ENCODE peak calls at places on chromosomes 3 and 15, in ten cellular contexts. One of them, this sample, is unnamed.

GRCh38 chr3:188335656-188336055 is 181.7 kb downstream of the LPP start:
- DNase-seq in fibroblast of lung: no peak
- DNase-seq in endothelial cell: no peak
- DNase-seq in kidney: no peak
- DNase-seq in A673: peak; percentile 66
- DNase-seq in fibroblast of pulmonary artery: no peak
- DNase-seq in psoas muscle: no peak
- DNase-seq in body of pancreas: no peak
- DNase-seq in HCT116: no peak
- DNase-seq in foreskin fibroblast: no peak
- DNase-seq in this sample: no peak

GRCh38 chr15:88018865-88019626 is 237.5 kb downstream of the NTRK3 start:
- DNase-seq in fibroblast of lung: peak; percentile 90
- DNase-seq in endothelial cell: no peak
- DNase-seq in kidney: no peak
- DNase-seq in A673: no peak
- DNase-seq in fibroblast of pulmonary artery: peak; percentile 27
- DNase-seq in psoas muscle: no peak
- DNase-seq in body of pancreas: no peak
- DNase-seq in HCT116: no peak
- DNase-seq in foreskin fibroblast: no peak
- DNase-seq in this sample: peak; percentile 27

GRCh38 chr3:43796041-43796596 is 105.4 kb downstream of the ABHD5 start:
- DNase-seq in fibroblast of lung: no peak
- DNase-seq in endothelial cell: no peak
- DNase-seq in kidney: no peak
- DNase-seq in A673: no peak
- DNase-seq in fibroblast of pulmonary artery: no peak
- DNase-seq in psoas muscle: no peak
- DNase-seq in body of pancreas: no peak
- DNase-seq in HCT116: no peak
- DNase-seq in foreskin fibroblast: peak; percentile 50
- DNase-seq in this sample: no peak

GRCh38 chr3:143973352-143974021 is 1.9 kb downstream of the DIPK2A start:
- DNase-seq in fibroblast of lung: peak; percentile 42
- DNase-seq in endothelial cell: no peak
- DNase-seq in kidney: peak; percentile 71
- DNase-seq in A673: no peak
- DNase-seq in fibroblast of pulmonary artery: peak; percentile 35
- DNase-seq in psoas muscle: no peak
- DNase-seq in body of pancreas: no peak
- DNase-seq in HCT116: no peak
- DNase-seq in foreskin fibroblast: no peak
- DNase-seq in this sample: peak; percentile 45

GRCh38 chr3:29064085-29064484 is 216.8 kb upstream of the RBMS3 start:
- DNase-seq in fibroblast of lung: peak; percentile 92
- DNase-seq in endothelial cell: no peak
- DNase-seq in kidney: no peak
- DNase-seq in A673: peak; percentile 78
- DNase-seq in fibroblast of pulmonary artery: peak; percentile 23
- DNase-seq in psoas muscle: no peak
- DNase-seq in body of pancreas: no peak
- DNase-seq in HCT116: no peak
- DNase-seq in foreskin fibroblast: peak; percentile 67
- DNase-seq in this sample: peak; percentile 55

GRCh38 chr3:66473181-66473580 is 27.6 kb downstream of the LRIG1 start:
- DNase-seq in fibroblast of lung: peak; percentile 59
- DNase-seq in endothelial cell: no peak
- DNase-seq in kidney: no peak
- DNase-seq in A673: no peak
- DNase-seq in fibroblast of pulmonary artery: peak; percentile 39
- DNase-seq in psoas muscle: no peak
- DNase-seq in body of pancreas: no peak
- DNase-seq in HCT116: no peak
- DNase-seq in foreskin fibroblast: no peak
- DNase-seq in this sample: peak; percentile 53

GRCh38 chr3:152218604-152219003 is 50.1 kb upstream of the MBNL1 start:
- DNase-seq in fibroblast of lung: no peak
- DNase-seq in endothelial cell: no peak
- DNase-seq in kidney: no peak
- DNase-seq in A673: no peak
- DNase-seq in fibroblast of pulmonary artery: no peak
- DNase-seq in psoas muscle: no peak
- DNase-seq in body of pancreas: no peak
- DNase-seq in HCT116: no peak
- DNase-seq in foreskin fibroblast: no peak
- DNase-seq in this sample: no peak

GRCh38 chr3:134516905-134517304 is 31.0 kb downstream of the CEP63 start:
- DNase-seq in fibroblast of lung: no peak
- DNase-seq in endothelial cell: no peak
- DNase-seq in kidney: no peak
- DNase-seq in A673: no peak
- DNase-seq in fibroblast of pulmonary artery: peak; percentile 23
- DNase-seq in psoas muscle: no peak
- DNase-seq in body of pancreas: no peak
- DNase-seq in HCT116: no peak
- DNase-seq in foreskin fibroblast: no peak
- DNase-seq in this sample: peak; percentile 21

GRCh38 chr3:78101363-78101762 is 1061.5 kb downstream of the ROBO2 start:
- DNase-seq in fibroblast of lung: peak; percentile 96
- DNase-seq in endothelial cell: no peak
- DNase-seq in kidney: no peak
- DNase-seq in A673: no peak
- DNase-seq in fibroblast of pulmonary artery: peak; percentile 44
- DNase-seq in psoas muscle: no peak
- DNase-seq in body of pancreas: no peak
- DNase-seq in HCT116: no peak
- DNase-seq in foreskin fibroblast: peak; percentile 47
- DNase-seq in this sample: peak; percentile 54

GRCh38 chr15:43100971-43101370 is 4.9 kb downstream of the UBR1 start:
- DNase-seq in fibroblast of lung: no peak
- DNase-seq in endothelial cell: no peak
- DNase-seq in kidney: no peak
- DNase-seq in A673: no peak
- DNase-seq in fibroblast of pulmonary artery: no peak
- DNase-seq in psoas muscle: no peak
- DNase-seq in body of pancreas: no peak
- DNase-seq in HCT116: no peak
- DNase-seq in foreskin fibroblast: no peak
- DNase-seq in this sample: no peak

GRCh38 chr15:64961013-64961412 is 28.7 kb downstream of the SPG21 start:
- DNase-seq in fibroblast of lung: no peak
- DNase-seq in endothelial cell: no peak
- DNase-seq in kidney: no peak
- DNase-seq in A673: no peak
- DNase-seq in fibroblast of pulmonary artery: no peak
- DNase-seq in psoas muscle: no peak
- DNase-seq in body of pancreas: no peak
- DNase-seq in HCT116: no peak
- DNase-seq in foreskin fibroblast: no peak
- DNase-seq in this sample: no peak
- TF ChIP-seq CTCF in fibroblast of lung: no peak
- TF ChIP-seq CTCF in endothelial cell: no peak
- TF ChIP-seq CTCF in kidney: no peak
- TF ChIP-seq CTCF in A673: no peak
- TF ChIP-seq CTCF in fibroblast of pulmonary artery: no peak
- TF ChIP-seq CTCF in psoas muscle: no peak
- TF ChIP-seq CTCF in body of pancreas: no peak
- TF ChIP-seq CTCF in HCT116: no peak
- TF ChIP-seq CTCF in foreskin fibroblast: no peak
- TF ChIP-seq CTCF in this sample: peak; percentile 9

GRCh38 chr3:37913531-37913930 is 51.9 kb downstream of the CTDSPL start:
- DNase-seq in fibroblast of lung: no peak
- DNase-seq in endothelial cell: no peak
- DNase-seq in kidney: no peak
- DNase-seq in A673: no peak
- DNase-seq in fibroblast of pulmonary artery: no peak
- DNase-seq in psoas muscle: no peak
- DNase-seq in body of pancreas: no peak
- DNase-seq in HCT116: no peak
- DNase-seq in foreskin fibroblast: no peak
- DNase-seq in this sample: no peak

GRCh38 chr3:37907906-37908305 is 46.2 kb downstream of the CTDSPL start:
- DNase-seq in fibroblast of lung: peak; percentile 49
- DNase-seq in endothelial cell: no peak
- DNase-seq in kidney: no peak
- DNase-seq in A673: no peak
- DNase-seq in fibroblast of pulmonary artery: no peak
- DNase-seq in psoas muscle: no peak
- DNase-seq in body of pancreas: no peak
- DNase-seq in HCT116: no peak
- DNase-seq in foreskin fibroblast: no peak
- DNase-seq in this sample: peak; percentile 78

GRCh38 chr3:37909067-37909911 is 47.6 kb downstream of the CTDSPL start:
- DNase-seq in fibroblast of lung: no peak
- DNase-seq in endothelial cell: no peak
- DNase-seq in kidney: no peak
- DNase-seq in A673: no peak
- DNase-seq in fibroblast of pulmonary artery: peak; percentile 61
- DNase-seq in psoas muscle: no peak
- DNase-seq in body of pancreas: peak; percentile 42
- DNase-seq in HCT116: no peak
- DNase-seq in foreskin fibroblast: no peak
- DNase-seq in this sample: no peak

GRCh38 chr3:37910666-37911400 is 49.2 kb downstream of the CTDSPL start:
- DNase-seq in fibroblast of lung: no peak
- DNase-seq in endothelial cell: no peak
- DNase-seq in kidney: no peak
- DNase-seq in A673: no peak
- DNase-seq in fibroblast of pulmonary artery: no peak
- DNase-seq in psoas muscle: no peak
- DNase-seq in body of pancreas: no peak
- DNase-seq in HCT116: no peak
- DNase-seq in foreskin fibroblast: no peak
- DNase-seq in this sample: no peak

DNA sequence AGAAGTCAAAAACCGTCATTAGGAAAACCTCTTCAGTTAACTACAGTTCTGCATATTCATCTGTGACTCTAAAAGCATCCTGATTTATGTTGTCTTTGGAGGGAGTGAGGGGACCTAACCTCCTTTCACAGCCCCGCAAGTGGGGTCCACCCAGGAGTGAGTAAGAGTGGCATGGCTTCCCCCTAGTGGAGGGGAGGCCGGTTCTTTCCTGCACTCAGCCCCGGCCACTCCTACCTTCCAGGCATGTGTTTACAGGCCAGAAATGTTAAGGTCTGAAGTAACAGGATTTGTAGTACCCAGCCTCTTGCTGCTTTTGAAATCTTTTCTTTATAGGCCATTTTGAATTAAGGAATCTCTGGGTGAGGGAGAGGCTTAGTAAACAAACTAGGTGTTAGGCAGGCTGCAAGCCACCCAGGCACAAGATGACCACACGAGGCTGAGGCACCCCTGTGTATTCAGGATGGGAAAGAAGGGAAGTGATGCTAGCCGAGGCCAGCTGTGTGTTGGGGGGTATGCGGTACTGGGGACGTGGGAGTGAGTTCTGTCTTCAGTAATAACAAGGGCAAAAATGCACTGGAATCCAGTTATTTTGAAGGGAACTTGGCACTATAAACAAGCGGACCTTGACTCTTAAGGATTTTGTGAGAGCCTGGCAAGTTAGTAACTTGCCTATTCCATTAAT is 50.5 kb downstream of the CTDSPL start:
- DNase-seq in fibroblast of lung: no peak
- DNase-seq in endothelial cell: no peak
- DNase-seq in kidney: no peak
- DNase-seq in A673: no peak
- DNase-seq in fibroblast of pulmonary artery: no peak
- DNase-seq in psoas muscle: no peak
- DNase-seq in body of pancreas: no peak
- DNase-seq in HCT116: no peak
- DNase-seq in foreskin fibroblast: no peak
- DNase-seq in this sample: no peak
- TF ChIP-seq CTCF in fibroblast of lung: peak; percentile 19
- TF ChIP-seq CTCF in endothelial cell: no peak
- TF ChIP-seq CTCF in kidney: no peak
- TF ChIP-seq CTCF in A673: no peak
- TF ChIP-seq CTCF in fibroblast of pulmonary artery: no peak
- TF ChIP-seq CTCF in psoas muscle: no peak
- TF ChIP-seq CTCF in body of pancreas: no peak
- TF ChIP-seq CTCF in HCT116: peak; percentile 8
- TF ChIP-seq CTCF in foreskin fibroblast: no peak
- TF ChIP-seq CTCF in this sample: peak; percentile 36

GRCh38 chr3:195540526-195540925 is 2.6 kb downstream of the PPP1R2 start:
- DNase-seq in fibroblast of lung: no peak
- DNase-seq in endothelial cell: no peak
- DNase-seq in kidney: no peak
- DNase-seq in A673: no peak
- DNase-seq in fibroblast of pulmonary artery: no peak
- DNase-seq in psoas muscle: no peak
- DNase-seq in body of pancreas: no peak
- DNase-seq in HCT116: no peak
- DNase-seq in foreskin fibroblast: no peak
- DNase-seq in this sample: no peak

GRCh38 chr3:195542261-195542660 is 864 bp downstream of the PPP1R2 start:
- DNase-seq in fibroblast of lung: no peak
- DNase-seq in endothelial cell: no peak
- DNase-seq in kidney: no peak
- DNase-seq in A673: no peak
- DNase-seq in fibroblast of pulmonary artery: no peak
- DNase-seq in psoas muscle: no peak
- DNase-seq in body of pancreas: no peak
- DNase-seq in HCT116: no peak
- DNase-seq in foreskin fibroblast: no peak
- DNase-seq in this sample: peak; percentile 16

GRCh38 chr3:195539479-195539878 is 3.6 kb downstream of the PPP1R2 start:
- DNase-seq in fibroblast of lung: no peak
- DNase-seq in endothelial cell: no peak
- DNase-seq in kidney: no peak
- DNase-seq in A673: no peak
- DNase-seq in fibroblast of pulmonary artery: no peak
- DNase-seq in psoas muscle: no peak
- DNase-seq in body of pancreas: no peak
- DNase-seq in HCT116: no peak
- DNase-seq in foreskin fibroblast: no peak
- DNase-seq in this sample: no peak

GRCh38 chr3:195540031-195540430 is 3.1 kb downstream of the PPP1R2 start:
- DNase-seq in fibroblast of lung: no peak
- DNase-seq in endothelial cell: no peak
- DNase-seq in kidney: no peak
- DNase-seq in A673: no peak
- DNase-seq in fibroblast of pulmonary artery: no peak
- DNase-seq in psoas muscle: no peak
- DNase-seq in body of pancreas: no peak
- DNase-seq in HCT116: no peak
- DNase-seq in foreskin fibroblast: no peak
- DNase-seq in this sample: no peak

GRCh38 chr3:195537995-195538394 is 5.1 kb downstream of the PPP1R2 start:
- DNase-seq in fibroblast of lung: no peak
- DNase-seq in endothelial cell: no peak
- DNase-seq in kidney: no peak
- DNase-seq in A673: no peak
- DNase-seq in fibroblast of pulmonary artery: no peak
- DNase-seq in psoas muscle: no peak
- DNase-seq in body of pancreas: no peak
- DNase-seq in HCT116: no peak
- DNase-seq in foreskin fibroblast: no peak
- DNase-seq in this sample: no peak
- TF ChIP-seq CTCF in fibroblast of lung: no peak
- TF ChIP-seq CTCF in endothelial cell: no peak
- TF ChIP-seq CTCF in kidney: no peak
- TF ChIP-seq CTCF in A673: no peak
- TF ChIP-seq CTCF in fibroblast of pulmonary artery: no peak
- TF ChIP-seq CTCF in psoas muscle: no peak
- TF ChIP-seq CTCF in body of pancreas: no peak
- TF ChIP-seq CTCF in HCT116: no peak
- TF ChIP-seq CTCF in foreskin fibroblast: no peak
- TF ChIP-seq CTCF in this sample: no peak

GRCh38 chr3:46372492-46373359 is 2.0 kb downstream of the CCR5 start:
- DNase-seq in fibroblast of lung: no peak
- DNase-seq in endothelial cell: no peak
- DNase-seq in kidney: no peak
- DNase-seq in A673: no peak
- DNase-seq in fibroblast of pulmonary artery: peak; percentile 27
- DNase-seq in psoas muscle: no peak
- DNase-seq in body of pancreas: no peak
- DNase-seq in HCT116: no peak
- DNase-seq in foreskin fibroblast: peak; percentile 23
- DNase-seq in this sample: peak; percentile 72
- TF ChIP-seq CTCF in fibroblast of lung: peak; percentile 65
- TF ChIP-seq CTCF in endothelial cell: no peak
- TF ChIP-seq CTCF in kidney: peak; percentile 51
- TF ChIP-seq CTCF in A673: peak; percentile 37
- TF ChIP-seq CTCF in fibroblast of pulmonary artery: peak; percentile 51
- TF ChIP-seq CTCF in psoas muscle: peak; percentile 33
- TF ChIP-seq CTCF in body of pancreas: no peak
- TF ChIP-seq CTCF in HCT116: peak; percentile 69
- TF ChIP-seq CTCF in foreskin fibroblast: peak; percentile 63
- TF ChIP-seq CTCF in this sample: peak; percentile 89